ENCODE peak calls at places on chromosomes 3 and 15, in six cellular contexts. One of them, this sample, is unnamed.
A peak's percentile ranks its signal among the peaks of the same experiment; 100 is the strongest.

GRCh38 chr3:48982016-48982415 is 8.0 kb upstream of the P4HTM start:
- DNase-seq in H1: no peak
- DNase-seq in GM12878: no peak
- DNase-seq in K562: no peak
- DNase-seq in SK-N-SH: no peak
- DNase-seq in HepG2: no peak
- DNase-seq in this sample: no peak

GRCh38 chr3:138348107-138348949 is at the start of gene MRAS:
- DNase-seq in GM12878: no peak
- DNase-seq in SK-N-SH: peak; percentile 91
- DNase-seq in HepG2: peak; percentile 59
- DNase-seq in K562: peak; percentile 68
- DNase-seq in H1: peak; percentile 85
- DNase-seq in this sample: no peak

GRCh38 chr3:58567251-58567515 is 10.0 kb downstream of the FAM107A start:
- DNase-seq in H1: no peak
- DNase-seq in SK-N-SH: no peak
- DNase-seq in K562: no peak
- DNase-seq in GM12878: no peak
- DNase-seq in HepG2: no peak
- DNase-seq in this sample: no peak

GRCh38 chr3:48919215-48920138 is 835 bp downstream of the ARIH2 start:
- DNase-seq in H1: no peak
- DNase-seq in GM12878: no peak
- DNase-seq in SK-N-SH: peak; percentile 81
- DNase-seq in HepG2: peak; percentile 74
- DNase-seq in K562: peak; percentile 78
- DNase-seq in this sample: peak; percentile 52

GRCh38 chr15:63715818-63716217 is 117.9 kb downstream of the HERC1 start:
- DNase-seq in H1: no peak
- DNase-seq in HepG2: no peak
- DNase-seq in GM12878: no peak
- DNase-seq in K562: no peak
- DNase-seq in SK-N-SH: no peak
- DNase-seq in this sample: no peak

GRCh38 chr3:184565421-184566211 is 4.0 kb downstream of the EPHB3 start:
- DNase-seq in HepG2: no peak
- DNase-seq in GM12878: no peak
- DNase-seq in K562: no peak
- DNase-seq in SK-N-SH: peak; percentile 67
- DNase-seq in H1: no peak
- DNase-seq in this sample: no peak

GRCh38 chr3:149095487-149095886 is 9.2 kb upstream of the HLTF start:
- DNase-seq in GM12878: peak; percentile 41
- DNase-seq in SK-N-SH: no peak
- DNase-seq in H1: no peak
- DNase-seq in HepG2: no peak
- DNase-seq in K562: no peak
- DNase-seq in this sample: no peak

GRCh38 chr3:147414369-147415135 is 5.4 kb downstream of the ZIC1 start:
- DNase-seq in GM12878: no peak
- DNase-seq in H1: no peak
- DNase-seq in K562: no peak
- DNase-seq in HepG2: no peak
- DNase-seq in SK-N-SH: no peak
- DNase-seq in this sample: no peak

GRCh38 chr3:50602675-50603191 is 8.8 kb downstream of the CISH start:
- DNase-seq in H1: no peak
- DNase-seq in HepG2: no peak
- DNase-seq in K562: peak; percentile 24
- DNase-seq in SK-N-SH: no peak
- DNase-seq in GM12878: no peak
- DNase-seq in this sample: no peak

GRCh38 chr3:113200946-113201345 is 10.4 kb upstream of the BOC start:
- DNase-seq in GM12878: no peak
- DNase-seq in HepG2: no peak
- DNase-seq in H1: no peak
- DNase-seq in K562: no peak
- DNase-seq in SK-N-SH: no peak
- DNase-seq in this sample: no peak

GRCh38 chr3:25664066-25664809 is 469 bp downstream of the TOP2B start:
- DNase-seq in SK-N-SH: peak; percentile 74
- DNase-seq in GM12878: no peak
- DNase-seq in HepG2: peak; percentile 29
- DNase-seq in K562: peak; percentile 77
- DNase-seq in H1: peak; percentile 68
- DNase-seq in this sample: no peak

DNA sequence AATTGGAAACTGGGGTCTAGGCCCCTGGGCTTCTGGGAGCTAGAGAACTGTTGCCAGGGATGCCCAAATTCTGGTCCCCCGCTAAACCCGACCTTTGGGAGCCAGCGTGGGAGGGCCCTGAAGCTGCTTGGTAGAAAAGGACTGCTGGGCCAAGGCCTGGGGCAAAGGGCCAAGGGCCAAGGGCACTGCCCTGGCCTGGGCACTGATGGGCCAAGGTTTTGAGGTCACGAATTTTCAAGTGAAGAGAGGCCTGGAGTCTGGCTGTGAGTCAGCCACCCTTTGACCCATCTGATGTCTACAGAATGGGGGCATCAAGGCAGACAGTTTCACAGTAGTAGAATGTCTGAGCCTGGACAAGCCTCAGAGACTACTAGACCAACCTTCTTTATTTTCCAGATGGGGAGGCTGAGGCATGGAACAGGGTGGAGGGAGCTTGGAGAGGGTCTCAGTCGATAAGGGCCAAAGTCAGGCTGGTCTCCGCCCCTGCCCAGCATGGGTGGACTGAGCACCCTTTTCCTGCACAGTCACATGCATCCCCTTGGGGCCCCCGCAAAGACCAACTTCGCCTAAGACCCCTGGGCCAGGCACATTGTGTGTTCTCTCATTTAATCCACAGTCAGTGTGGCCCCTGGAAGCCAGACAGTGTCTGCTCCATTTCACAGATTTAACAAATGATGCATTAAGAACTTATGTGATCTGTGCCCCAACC is 66.3 kb downstream of the ATP2B2 start:
- DNase-seq in H1: no peak
- DNase-seq in HepG2: no peak
- DNase-seq in SK-N-SH: no peak
- DNase-seq in K562: no peak
- DNase-seq in GM12878: no peak
- DNase-seq in this sample: no peak
- H3K27ac ChIP-seq in H1: no peak overlapping the region
- H3K27ac ChIP-seq in HepG2: no peak overlapping the region
- H3K27ac ChIP-seq in SK-N-SH: no peak overlapping the region
- H3K27ac ChIP-seq in K562: no peak overlapping the region
- H3K27ac ChIP-seq in GM12878: no peak overlapping the region
- H3K27ac ChIP-seq in this sample: no peak overlapping the region

DNA sequence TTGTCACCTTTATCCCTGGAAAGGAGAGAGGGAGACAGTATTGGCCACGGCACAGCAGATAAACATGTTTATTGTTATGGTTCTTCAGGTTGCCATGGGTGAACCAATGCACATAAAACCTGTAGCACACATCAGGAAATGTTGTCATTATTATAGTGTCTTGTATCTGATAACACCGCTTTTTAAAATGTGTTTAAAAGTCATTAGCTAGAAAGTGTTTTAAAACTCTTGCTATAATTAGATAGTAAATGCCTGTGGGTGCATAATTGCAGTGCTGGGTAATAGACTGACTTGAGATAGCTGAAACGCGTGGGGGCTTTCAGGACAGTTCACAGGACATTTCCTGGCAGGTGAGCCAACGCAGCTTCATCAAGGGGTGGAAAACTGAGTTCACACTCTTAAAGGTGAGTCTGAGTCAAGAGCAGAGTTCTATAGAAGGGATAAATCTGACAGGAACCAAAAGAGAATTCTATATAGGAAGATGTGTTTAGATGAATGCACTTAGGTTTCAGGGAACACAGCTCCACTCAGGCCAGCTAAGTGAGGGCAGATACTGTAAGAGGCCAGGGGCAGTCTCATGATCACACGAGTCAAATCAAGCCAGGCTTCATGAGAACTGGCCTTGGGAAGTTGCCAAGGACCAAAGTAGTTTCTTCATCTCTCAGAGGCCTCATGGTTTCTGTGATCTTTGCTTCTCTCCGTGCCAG is 35.6 kb upstream of the PPP4R2 start:
- DNase-seq in GM12878: no peak
- DNase-seq in K562: peak; percentile 12
- DNase-seq in SK-N-SH: no peak
- DNase-seq in H1: no peak
- DNase-seq in HepG2: peak; percentile 86
- DNase-seq in this sample: peak; percentile 26
- TF ChIP-seq GABPA in GM12878: no peak
- TF ChIP-seq GABPA in K562: no peak
- TF ChIP-seq GABPA in SK-N-SH: no peak
- TF ChIP-seq GABPA in H1: no peak
- TF ChIP-seq GABPA in HepG2: no peak
- TF ChIP-seq GABPA in this sample: no peak

DNA sequence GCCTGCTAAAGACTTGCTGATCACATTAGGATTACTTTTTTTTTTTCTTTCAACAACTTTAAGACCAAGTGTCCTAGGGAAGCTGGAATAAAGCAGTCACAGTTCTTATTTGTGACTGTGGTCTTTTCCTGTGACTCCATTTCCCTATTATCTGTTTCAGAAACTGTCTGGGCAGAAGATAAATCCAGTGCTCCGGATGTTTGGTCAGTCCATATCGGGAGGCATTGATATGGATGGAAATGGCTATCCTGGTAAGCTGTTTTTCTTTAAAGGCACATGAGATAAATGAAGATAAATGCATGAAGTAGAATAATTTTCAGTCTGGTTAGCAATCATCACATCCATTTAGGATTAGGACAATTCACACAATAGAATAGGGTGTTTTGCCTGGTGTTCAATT is 338.3 kb upstream of the CTDSPL start:
- DNase-seq in H1: no peak
- DNase-seq in SK-N-SH: no peak
- DNase-seq in HepG2: no peak
- DNase-seq in K562: no peak
- DNase-seq in GM12878: no peak
- DNase-seq in this sample: no peak
- TF ChIP-seq POLR2AphosphoS5 in H1: no peak
- TF ChIP-seq POLR2AphosphoS5 in SK-N-SH: no peak
- TF ChIP-seq POLR2AphosphoS5 in HepG2: no peak
- TF ChIP-seq POLR2AphosphoS5 in K562: no peak
- TF ChIP-seq POLR2AphosphoS5 in GM12878: no peak
- TF ChIP-seq POLR2AphosphoS5 in this sample: no peak

GRCh38 chr3:16390581-16390980 is 122.9 kb downstream of the RFTN1 start:
- DNase-seq in H1: no peak
- DNase-seq in SK-N-SH: no peak
- DNase-seq in GM12878: no peak
- DNase-seq in HepG2: no peak
- DNase-seq in K562: no peak
- DNase-seq in this sample: no peak

GRCh38 chr3:16392733-16393132 is 120.8 kb downstream of the RFTN1 start:
- DNase-seq in K562: no peak
- DNase-seq in GM12878: no peak
- DNase-seq in SK-N-SH: no peak
- DNase-seq in H1: no peak
- DNase-seq in HepG2: no peak
- DNase-seq in this sample: no peak

GRCh38 chr3:16388850-16389411 is 123.9 kb downstream of the OXNAD1 start:
- DNase-seq in K562: no peak
- DNase-seq in SK-N-SH: no peak
- DNase-seq in GM12878: no peak
- DNase-seq in HepG2: no peak
- DNase-seq in H1: no peak
- DNase-seq in this sample: no peak

GRCh38 chr3:16395229-16395628 is 118.3 kb downstream of the RFTN1 start:
- DNase-seq in K562: no peak
- DNase-seq in HepG2: no peak
- DNase-seq in GM12878: no peak
- DNase-seq in SK-N-SH: no peak
- DNase-seq in H1: no peak
- DNase-seq in this sample: no peak

DNA sequence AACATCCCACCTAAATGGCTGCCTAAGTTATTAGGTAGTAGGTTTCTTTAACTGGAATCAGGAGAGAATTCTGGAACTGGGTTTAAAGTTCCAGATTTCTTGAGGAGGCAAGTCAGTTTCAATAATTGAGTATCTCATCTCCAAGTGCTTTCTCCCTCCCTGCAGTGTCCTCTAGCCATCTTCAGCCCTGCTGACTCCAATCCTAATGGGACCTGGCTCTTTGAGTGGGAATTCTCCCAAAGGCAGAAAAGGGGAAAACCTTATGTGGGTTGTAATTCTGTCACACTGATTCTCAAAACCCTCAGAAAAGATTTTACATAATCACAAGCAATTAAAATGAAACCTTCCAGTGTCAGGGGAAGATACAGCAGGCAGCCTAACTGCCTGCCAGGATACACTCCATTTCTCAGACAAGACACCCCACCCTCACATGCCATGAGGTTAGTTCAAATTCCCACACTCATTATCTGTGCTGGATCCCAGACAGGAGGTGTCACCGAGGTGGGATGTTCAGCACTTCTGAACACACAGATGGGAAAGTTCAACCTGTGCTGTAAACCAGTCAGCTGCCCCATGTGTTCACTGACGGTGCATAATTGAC is 121.5 kb downstream of the RFTN1 start:
- DNase-seq in SK-N-SH: no peak
- DNase-seq in K562: no peak
- DNase-seq in HepG2: no peak
- DNase-seq in GM12878: no peak
- DNase-seq in H1: no peak
- DNase-seq in this sample: no peak
- H3K27ac ChIP-seq in SK-N-SH: peak overlapping the region; percentile 79
- H3K27ac ChIP-seq in K562: no peak overlapping the region
- H3K27ac ChIP-seq in HepG2: no peak overlapping the region
- H3K27ac ChIP-seq in GM12878: no peak overlapping the region
- H3K27ac ChIP-seq in H1: no peak overlapping the region
- H3K27ac ChIP-seq in this sample: no peak overlapping the region

GRCh38 chr3:13112521-13113345 is 39.5 kb upstream of the IQSEC1 start:
- DNase-seq in GM12878: no peak
- DNase-seq in H1: no peak
- DNase-seq in K562: no peak
- DNase-seq in HepG2: no peak
- DNase-seq in SK-N-SH: no peak
- DNase-seq in this sample: no peak
- TF ChIP-seq GABPA in GM12878: no peak
- TF ChIP-seq GABPA in H1: no peak
- TF ChIP-seq GABPA in K562: no peak
- TF ChIP-seq GABPA in HepG2: no peak
- TF ChIP-seq GABPA in SK-N-SH: no peak
- TF ChIP-seq GABPA in this sample: no peak

GRCh38 chr15:79179597-79179996 is 89.0 kb upstream of the RASGRF1 start:
- DNase-seq in H1: no peak
- DNase-seq in SK-N-SH: no peak
- DNase-seq in K562: no peak
- DNase-seq in GM12878: no peak
- DNase-seq in HepG2: no peak
- DNase-seq in this sample: no peak
- TF ChIP-seq POLR2AphosphoS5 in H1: no peak
- TF ChIP-seq POLR2AphosphoS5 in SK-N-SH: no peak
- TF ChIP-seq POLR2AphosphoS5 in K562: no peak
- TF ChIP-seq POLR2AphosphoS5 in GM12878: no peak
- TF ChIP-seq POLR2AphosphoS5 in HepG2: no peak
- TF ChIP-seq POLR2AphosphoS5 in this sample: no peak

This sample was measured in HL-60.